ENCODE peak calls at places on chromosome 15, in eight cellular contexts. One of them, this sample, is unnamed.

GRCh38 chr15:32669870-32670623 is 28.5 kb downstream of the SCG5 start:
- DNase-seq in WERI-Rb-1: no peak
- DNase-seq in CD8-positive, alpha-beta T cell: no peak
- DNase-seq in A673: no peak
- DNase-seq in epithelial cell of esophagus: peak
- DNase-seq in aorta: no peak
- DNase-seq in neuronal stem cell: no peak
- DNase-seq in AG10803: peak
- DNase-seq in this sample: no peak

GRCh38 chr15:61441901-61442300 is 212.8 kb upstream of the RORA start:
- DNase-seq in WERI-Rb-1: no peak
- DNase-seq in CD8-positive, alpha-beta T cell: no peak
- DNase-seq in A673: no peak
- DNase-seq in epithelial cell of esophagus: no peak
- DNase-seq in aorta: no peak
- DNase-seq in neuronal stem cell: no peak
- DNase-seq in AG10803: peak
- DNase-seq in this sample: no peak

GRCh38 chr15:90583471-90584252 is 53.9 kb downstream of the CRTC3 start:
- DNase-seq in WERI-Rb-1: no peak
- DNase-seq in CD8-positive, alpha-beta T cell: no peak
- DNase-seq in A673: no peak
- DNase-seq in epithelial cell of esophagus: no peak
- DNase-seq in aorta: no peak
- DNase-seq in neuronal stem cell: no peak
- DNase-seq in AG10803: no peak
- DNase-seq in this sample: no peak

GRCh38 chr15:70956196-70956595 is 63.6 kb downstream of the LRRC49 start:
- DNase-seq in WERI-Rb-1: no peak
- DNase-seq in CD8-positive, alpha-beta T cell: no peak
- DNase-seq in A673: peak
- DNase-seq in epithelial cell of esophagus: no peak
- DNase-seq in aorta: no peak
- DNase-seq in neuronal stem cell: no peak
- DNase-seq in AG10803: peak
- DNase-seq in this sample: no peak

GRCh38 chr15:77737238-77738037 is 104.7 kb upstream of the LINGO1 start:
- DNase-seq in WERI-Rb-1: no peak
- DNase-seq in CD8-positive, alpha-beta T cell: no peak
- DNase-seq in A673: peak
- DNase-seq in epithelial cell of esophagus: no peak
- DNase-seq in aorta: no peak
- DNase-seq in neuronal stem cell: no peak
- DNase-seq in AG10803: no peak
- DNase-seq in this sample: no peak

GRCh38 chr15:50943623-50944022 is 35.1 kb downstream of the AP4E1 start:
- DNase-seq in WERI-Rb-1: no peak
- DNase-seq in CD8-positive, alpha-beta T cell: no peak
- DNase-seq in A673: no peak
- DNase-seq in epithelial cell of esophagus: peak
- DNase-seq in aorta: no peak
- DNase-seq in neuronal stem cell: no peak
- DNase-seq in AG10803: no peak
- DNase-seq in this sample: no peak

GRCh38 chr15:54519577-54519976 is 541.3 kb downstream of the UNC13C start:
- DNase-seq in WERI-Rb-1: no peak
- DNase-seq in CD8-positive, alpha-beta T cell: no peak
- DNase-seq in A673: no peak
- DNase-seq in epithelial cell of esophagus: no peak
- DNase-seq in aorta: no peak
- DNase-seq in neuronal stem cell: no peak
- DNase-seq in AG10803: no peak
- DNase-seq in this sample: peak

GRCh38 chr15:62594017-62594416 is 428.9 kb upstream of the C2CD4B start:
- DNase-seq in WERI-Rb-1: no peak
- DNase-seq in CD8-positive, alpha-beta T cell: no peak
- DNase-seq in A673: no peak
- DNase-seq in epithelial cell of esophagus: no peak
- DNase-seq in aorta: no peak
- DNase-seq in neuronal stem cell: no peak
- DNase-seq in AG10803: peak
- DNase-seq in this sample: no peak

GRCh38 chr15:92226020-92226612 is 167.6 kb upstream of the ST8SIA2 start:
- DNase-seq in WERI-Rb-1: peak
- DNase-seq in CD8-positive, alpha-beta T cell: no peak
- DNase-seq in A673: peak
- DNase-seq in epithelial cell of esophagus: peak
- DNase-seq in aorta: no peak
- DNase-seq in neuronal stem cell: no peak
- DNase-seq in AG10803: peak
- DNase-seq in this sample: no peak

GRCh38 chr15:42608110-42608531 is 32.7 kb downstream of the STARD9 start:
- DNase-seq in WERI-Rb-1: no peak
- DNase-seq in CD8-positive, alpha-beta T cell: peak
- DNase-seq in A673: peak
- DNase-seq in epithelial cell of esophagus: no peak
- DNase-seq in aorta: no peak
- DNase-seq in neuronal stem cell: no peak
- DNase-seq in AG10803: peak
- DNase-seq in this sample: peak
- H3K4me3 ChIP-seq in WERI-Rb-1: no peak
- H3K4me3 ChIP-seq in CD8-positive, alpha-beta T cell: no peak
- H3K4me3 ChIP-seq in A673: no peak
- H3K4me3 ChIP-seq in epithelial cell of esophagus: no peak
- H3K4me3 ChIP-seq in aorta: no peak
- H3K4me3 ChIP-seq in neuronal stem cell: no peak
- H3K4me3 ChIP-seq in AG10803: no peak
- H3K4me3 ChIP-seq in this sample: no peak

GRCh38 chr15:76345269-76345879 is 8.8 kb downstream of the ISL2 start:
- DNase-seq in WERI-Rb-1: no peak
- DNase-seq in CD8-positive, alpha-beta T cell: no peak
- DNase-seq in A673: no peak
- DNase-seq in epithelial cell of esophagus: no peak
- DNase-seq in aorta: no peak
- DNase-seq in neuronal stem cell: no peak
- DNase-seq in AG10803: no peak
- DNase-seq in this sample: no peak
- H3K4me3 ChIP-seq in WERI-Rb-1: peak
- H3K4me3 ChIP-seq in CD8-positive, alpha-beta T cell: no peak
- H3K4me3 ChIP-seq in A673: peak
- H3K4me3 ChIP-seq in epithelial cell of esophagus: no peak
- H3K4me3 ChIP-seq in aorta: no peak
- H3K4me3 ChIP-seq in neuronal stem cell: no peak
- H3K4me3 ChIP-seq in AG10803: peak
- H3K4me3 ChIP-seq in this sample: no peak

GRCh38 chr15:73052679-73053397 is 575 bp downstream of the NEO1 start:
- DNase-seq in WERI-Rb-1: peak
- DNase-seq in CD8-positive, alpha-beta T cell: peak
- DNase-seq in A673: peak
- DNase-seq in epithelial cell of esophagus: peak
- DNase-seq in aorta: peak
- DNase-seq in neuronal stem cell: peak
- DNase-seq in AG10803: peak
- DNase-seq in this sample: peak
- H3K4me3 ChIP-seq in WERI-Rb-1: peak
- H3K4me3 ChIP-seq in CD8-positive, alpha-beta T cell: peak
- H3K4me3 ChIP-seq in A673: peak
- H3K4me3 ChIP-seq in epithelial cell of esophagus: peak
- H3K4me3 ChIP-seq in aorta: peak
- H3K4me3 ChIP-seq in neuronal stem cell: peak
- H3K4me3 ChIP-seq in AG10803: peak
- H3K4me3 ChIP-seq in this sample: peak

DNA sequence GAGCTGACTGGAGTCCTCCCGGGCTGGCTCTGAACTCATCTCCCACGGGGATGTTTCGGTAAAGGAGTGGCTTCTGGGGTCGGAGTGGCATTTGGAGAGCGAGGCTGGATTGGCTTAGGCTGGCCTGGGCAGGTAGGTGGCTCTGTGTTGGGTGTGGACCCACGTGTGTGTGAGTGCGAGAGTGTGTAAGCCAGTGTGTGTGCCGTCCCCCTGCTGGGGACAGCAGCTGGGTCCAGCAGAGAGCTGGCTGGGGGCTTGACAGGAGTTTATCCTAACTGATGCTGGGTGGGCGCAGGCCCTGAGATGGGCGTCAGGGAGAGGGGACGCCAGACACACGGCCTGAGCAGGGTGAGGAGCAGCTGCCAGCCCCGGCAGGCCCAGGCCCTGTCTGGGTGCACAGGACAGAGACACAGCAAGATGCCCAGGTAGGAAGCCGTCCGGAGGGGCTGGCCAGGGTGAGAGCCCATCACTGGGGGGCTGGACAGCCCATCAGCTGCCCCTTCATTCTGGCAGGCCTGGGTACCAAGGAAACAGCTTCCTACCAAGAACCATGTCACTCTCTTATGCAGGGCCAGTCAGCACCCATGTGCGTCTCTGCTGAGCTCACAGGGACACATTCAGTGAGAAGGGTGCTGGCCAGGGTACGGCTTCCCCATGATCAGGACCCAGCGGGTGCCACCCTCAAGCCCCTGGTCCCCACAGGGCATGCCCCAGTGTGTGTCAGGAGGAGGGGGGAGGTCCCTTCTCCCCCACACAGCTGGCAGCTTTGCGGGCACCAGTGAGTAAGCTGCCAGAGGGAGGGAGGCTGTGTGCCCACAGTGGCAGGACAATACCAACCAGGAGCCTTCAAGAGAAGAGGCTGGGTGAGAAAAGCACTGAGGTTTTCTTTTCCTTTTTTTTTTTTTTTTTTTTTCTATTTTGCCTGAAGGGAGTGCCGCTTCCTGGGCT is 1.1 kb downstream of the PAK6 start:
- DNase-seq in WERI-Rb-1: no peak
- DNase-seq in CD8-positive, alpha-beta T cell: peak
- DNase-seq in A673: no peak
- DNase-seq in epithelial cell of esophagus: peak
- DNase-seq in aorta: no peak
- DNase-seq in neuronal stem cell: no peak
- DNase-seq in AG10803: no peak
- DNase-seq in this sample: no peak
- H3K4me3 ChIP-seq in WERI-Rb-1: peak
- H3K4me3 ChIP-seq in CD8-positive, alpha-beta T cell: no peak
- H3K4me3 ChIP-seq in A673: peak
- H3K4me3 ChIP-seq in epithelial cell of esophagus: peak
- H3K4me3 ChIP-seq in aorta: no peak
- H3K4me3 ChIP-seq in neuronal stem cell: peak
- H3K4me3 ChIP-seq in AG10803: no peak
- H3K4me3 ChIP-seq in this sample: no peak

DNA sequence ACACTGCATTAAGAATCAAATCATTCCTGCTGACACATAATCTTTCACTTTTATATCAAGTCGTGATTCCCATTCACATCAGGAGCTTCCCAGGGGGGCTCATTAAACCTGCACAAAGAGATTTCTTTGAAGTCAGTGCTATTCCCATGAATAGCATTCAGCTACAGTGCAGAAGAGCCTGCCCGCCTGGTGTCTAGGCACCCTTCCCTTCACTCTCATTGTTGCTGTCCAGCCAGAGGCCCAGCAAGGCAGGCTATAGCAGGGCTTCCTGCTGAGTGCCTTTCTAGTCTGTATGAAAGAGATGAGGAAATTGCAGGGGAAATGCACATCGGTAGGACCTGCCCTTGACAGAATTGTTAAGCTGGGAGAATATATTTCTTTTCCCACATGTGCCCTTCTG is 4.5 kb upstream of the GJD2 start:
- DNase-seq in WERI-Rb-1: no peak
- DNase-seq in CD8-positive, alpha-beta T cell: no peak
- DNase-seq in A673: no peak
- DNase-seq in epithelial cell of esophagus: no peak
- DNase-seq in aorta: no peak
- DNase-seq in neuronal stem cell: no peak
- DNase-seq in AG10803: no peak
- DNase-seq in this sample: no peak
- H3K4me3 ChIP-seq in WERI-Rb-1: no peak
- H3K4me3 ChIP-seq in CD8-positive, alpha-beta T cell: no peak
- H3K4me3 ChIP-seq in A673: no peak
- H3K4me3 ChIP-seq in epithelial cell of esophagus: no peak
- H3K4me3 ChIP-seq in aorta: no peak
- H3K4me3 ChIP-seq in neuronal stem cell: no peak
- H3K4me3 ChIP-seq in AG10803: no peak
- H3K4me3 ChIP-seq in this sample: no peak

GRCh38 chr15:64895285-64896065 is 16.2 kb upstream of the ANKDD1A start:
- DNase-seq in WERI-Rb-1: no peak
- DNase-seq in CD8-positive, alpha-beta T cell: peak
- DNase-seq in A673: peak
- DNase-seq in epithelial cell of esophagus: no peak
- DNase-seq in aorta: no peak
- DNase-seq in neuronal stem cell: no peak
- DNase-seq in AG10803: peak
- DNase-seq in this sample: peak
- H3K4me3 ChIP-seq in WERI-Rb-1: no peak
- H3K4me3 ChIP-seq in CD8-positive, alpha-beta T cell: peak
- H3K4me3 ChIP-seq in A673: peak
- H3K4me3 ChIP-seq in epithelial cell of esophagus: no peak
- H3K4me3 ChIP-seq in aorta: no peak
- H3K4me3 ChIP-seq in neuronal stem cell: no peak
- H3K4me3 ChIP-seq in AG10803: peak
- H3K4me3 ChIP-seq in this sample: peak

GRCh38 chr15:89472785-89473256 is 23.6 kb downstream of the RHCG start:
- DNase-seq in WERI-Rb-1: peak
- DNase-seq in CD8-positive, alpha-beta T cell: no peak
- DNase-seq in A673: peak
- DNase-seq in epithelial cell of esophagus: peak
- DNase-seq in aorta: peak
- DNase-seq in neuronal stem cell: peak
- DNase-seq in AG10803: peak
- DNase-seq in this sample: peak

DNA sequence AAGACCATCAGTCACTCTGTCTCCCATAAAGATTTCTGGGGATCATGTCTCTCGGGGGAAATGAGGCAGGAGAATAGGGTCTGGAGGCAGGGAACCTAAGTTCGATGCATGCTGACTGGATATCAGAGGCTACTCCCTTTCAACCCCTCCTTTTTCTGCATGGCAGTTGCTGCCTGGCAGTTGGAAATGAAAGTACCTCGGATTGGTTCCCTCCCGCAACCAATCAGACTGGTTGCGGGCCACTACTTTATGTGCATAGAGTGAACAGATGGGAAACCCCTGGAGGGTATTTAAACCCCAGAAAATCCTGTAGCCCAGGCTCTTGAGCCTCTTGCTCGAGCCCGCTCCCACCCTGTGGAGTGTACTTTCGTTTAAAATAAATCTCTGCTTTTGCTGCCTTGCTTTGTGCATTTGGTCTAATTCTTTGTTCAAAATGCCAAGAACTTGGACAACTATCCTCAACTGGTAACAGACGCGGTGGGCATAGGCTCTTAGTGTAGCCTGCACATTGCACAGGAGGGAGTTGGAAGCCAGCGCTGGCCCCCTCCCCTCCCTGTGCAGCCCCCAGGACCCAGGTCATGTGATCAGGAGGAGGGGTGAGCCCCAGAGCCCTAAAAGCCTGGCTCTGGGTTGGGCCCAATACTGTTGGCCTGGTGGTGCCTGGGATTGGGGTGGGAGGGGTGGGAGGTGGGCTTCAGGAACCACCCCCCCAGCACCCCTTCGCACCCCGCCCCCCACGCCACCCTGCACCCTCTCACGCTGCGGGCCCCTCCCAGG is 26.9 kb downstream of the RHCG start:
- DNase-seq in WERI-Rb-1: peak
- DNase-seq in CD8-positive, alpha-beta T cell: no peak
- DNase-seq in A673: peak
- DNase-seq in epithelial cell of esophagus: no peak
- DNase-seq in aorta: peak
- DNase-seq in neuronal stem cell: no peak
- DNase-seq in AG10803: no peak
- DNase-seq in this sample: no peak
- H3K4me3 ChIP-seq in WERI-Rb-1: no peak
- H3K4me3 ChIP-seq in CD8-positive, alpha-beta T cell: no peak
- H3K4me3 ChIP-seq in A673: no peak
- H3K4me3 ChIP-seq in epithelial cell of esophagus: no peak
- H3K4me3 ChIP-seq in aorta: no peak
- H3K4me3 ChIP-seq in neuronal stem cell: no peak
- H3K4me3 ChIP-seq in AG10803: no peak
- H3K4me3 ChIP-seq in this sample: no peak

GRCh38 chr15:84821501-84822021 is 4.4 kb downstream of the ALPK3 start:
- DNase-seq in WERI-Rb-1: no peak
- DNase-seq in CD8-positive, alpha-beta T cell: no peak
- DNase-seq in A673: no peak
- DNase-seq in epithelial cell of esophagus: no peak
- DNase-seq in aorta: no peak
- DNase-seq in neuronal stem cell: no peak
- DNase-seq in AG10803: no peak
- DNase-seq in this sample: no peak
- H3K4me3 ChIP-seq in WERI-Rb-1: no peak
- H3K4me3 ChIP-seq in CD8-positive, alpha-beta T cell: no peak
- H3K4me3 ChIP-seq in A673: no peak
- H3K4me3 ChIP-seq in epithelial cell of esophagus: no peak
- H3K4me3 ChIP-seq in aorta: no peak
- H3K4me3 ChIP-seq in neuronal stem cell: no peak
- H3K4me3 ChIP-seq in AG10803: no peak
- H3K4me3 ChIP-seq in this sample: no peak

This sample was measured in Jurkat, Clone E6-1.